ENCODE peak calls at places on chromosomes 11 and 22, in nine cellular contexts. Y is SK-N-DZ; E is AG09319; A is HL-60; T is SHP77; I is sigmoid colon; S is activated T-cell treated with anti-CD3 and anti-CD28 coated beads, Interleukin-2, amount 50 U/mL, for 72 hours; J is Calu3; X is foreskin fibroblast. Q is an unnamed sample.

GRCh38 chr11:68372114-68372513 is 59.7 kb downstream of the LRP5 start:
- DNase-seq in E (no peak), S (no peak), J (no peak), X (no peak), I (peak), A (no peak), T (no peak), Y (no peak), Q (no peak)

GRCh38 chr11:12683857-12684256 is 9.6 kb downstream of the TEAD1 start:
- DNase-seq in T (no peak), E (no peak), X (peak), J (no peak), Y (no peak), A (no peak), I (no peak), S (no peak), Q (no peak)

GRCh38 chr11:44607324-44607962 is 42.0 kb downstream of the CD82 start:
- DNase-seq in X (peak), Y (no peak), A (no peak), S (no peak), T (no peak), I (no peak), E (no peak), J (no peak), Q (no peak)

GRCh38 chr11:110131386-110132123 is 38.4 kb downstream of the ZC3H12C start:
- DNase-seq in Y (peak), J (no peak), A (no peak), E (no peak), I (no peak), X (no peak), T (peak), S (no peak), Q (no peak)

GRCh38 chr22:37199103-37199838 is 11.2 kb upstream of the C1QTNF6 start:
- DNase-seq in I (peak), T (peak), Y (peak), X (peak), E (peak), A (peak), S (peak), J (peak), Q (peak)

GRCh38 chr22:39502109-39502788 is at the start of gene MIEF1:
- DNase-seq in X (peak), S (peak), T (peak), J (peak), E (peak), Y (peak), I (peak), A (peak), Q (peak)

GRCh38 chr11:2128512-2129322 is 10.5 kb downstream of the IGF2 start:
- DNase-seq in Y (no peak), E (no peak), I (no peak), A (no peak), J (no peak), X (no peak), S (no peak), T (no peak), Q (no peak)

GRCh38 chr11:75351541-75352416 is at the start of gene ARRB1:
- DNase-seq in T (peak), J (peak), S (peak), E (no peak), A (peak), X (peak), I (peak), Y (peak), Q (peak)

GRCh38 chr11:73203322-73203721 is 14.8 kb upstream of the P2RY2 start:
- DNase-seq in Y (no peak), E (no peak), X (no peak), A (no peak), I (peak), J (no peak), T (no peak), S (no peak), Q (no peak)

GRCh38 chr11:26575946-26576345 is 3.9 kb upstream of the MUC15 start:
- DNase-seq in X (peak), I (no peak), J (no peak), S (no peak), T (no peak), A (no peak), E (no peak), Y (no peak), Q (no peak)